ENCODE peak calls at places on chromosomes 12 and 14, in seven cellular contexts. L is AG08395, D is T-helper 2 cell, B is NCI-H2171, K is NCI-H460, S is CD14-positive monocyte, Q is fibroblast of the aortic adventitia. W is an unnamed sample.

GRCh38 chr12:2359725-2360629 is 307.2 kb downstream of the CACNA1C start:
- DNase-seq in L (no peak), D (no peak), B (no peak), K (no peak), S (peak; percentile 22), Q (no peak), W (peak; percentile 33)

GRCh38 chr12:125149160-125150108 is 84.2 kb downstream of the AACS start:
- DNase-seq in L (no peak), D (no peak), B (no peak), K (no peak), S (no peak), Q (no peak), W (no peak)

GRCh38 chr14:51776102-51776894 is 84.1 kb upstream of the GNG2 start:
- DNase-seq in L (peak; percentile 79), D (peak; percentile 7), B (peak; percentile 57), K (peak; percentile 67), S (no peak), Q (peak; percentile 79), W (peak; percentile 21)

GRCh38 chr12:121793501-121793835 is at the start of gene RHOF:
- DNase-seq in L (no peak), D (no peak), B (no peak), K (no peak), S (no peak), Q (no peak), W (peak; percentile 71)

GRCh38 chr12:117052386-117053049 is 46.7 kb downstream of the TESC start:
- DNase-seq in L (no peak), D (no peak), B (no peak), K (no peak), S (no peak), Q (no peak), W (no peak)

GRCh38 chr12:116358850-116359761 is 81.6 kb upstream of the MED13L start:
- DNase-seq in L (peak; percentile 88), D (peak; percentile 74), B (peak; percentile 52), K (peak; percentile 90), S (peak; percentile 86), Q (peak; percentile 97), W (peak; percentile 89)

GRCh38 chr14:96299441-96299840 is 43.4 kb downstream of the BDKRB1 start:
- DNase-seq in L (no peak), D (no peak), B (no peak), K (no peak), S (no peak), Q (no peak), W (no peak)

GRCh38 chr14:22039938-22040780 is 366.5 kb upstream of the OR4E1 start:
- DNase-seq in L (no peak), D (no peak), B (no peak), K (peak; percentile 18), S (no peak), Q (no peak), W (peak; percentile 8)

GRCh38 chr12:112408621-112409020 is 784 bp downstream of the RPL6 start:
- DNase-seq in L (no peak), D (peak; percentile 17), B (no peak), K (no peak), S (no peak), Q (no peak), W (no peak)

W was measured in GDM1.